ENCODE peak calls at places on chromosome 10, in seven cellular contexts. H is dorsolateral prefrontal cortex, O is lower leg skin, M is GM12865, R is fibroblast of mammary gland, G is cardiac muscle cell, S is SJSA1. U is an unnamed sample.

GRCh38 chr10:7971949-7972348 is 82.5 kb upstream of the GATA3 start:
- DNase-seq in H (no peak), O (no peak), M (no peak), R (no peak), G (no peak), S (no peak), U (no peak)

GRCh38 chr10:123990889-123991288 is 99.3 kb upstream of the CPXM2 start:
- DNase-seq in H (no peak), O (no peak), M (no peak), R (no peak), G (no peak), S (no peak), U (no peak)

GRCh38 chr10:113520606-113521481 is 32.0 kb upstream of the HABP2 start:
- DNase-seq in H (peak; percentile 35), O (peak; percentile 92), M (peak; percentile 60), R (peak; percentile 73), G (peak; percentile 83), S (peak; percentile 64), U (no peak)

GRCh38 chr10:17348111-17349008 is 106.0 kb downstream of the ST8SIA6 start:
- DNase-seq in H (peak; percentile 5), O (peak; percentile 86), M (no peak), R (peak; percentile 91), G (peak; percentile 90), S (no peak), U (no peak)

GRCh38 chr10:62492870-62493180 is 118.7 kb downstream of the ZNF365 start:
- DNase-seq in H (no peak), O (no peak), M (no peak), R (no peak), G (peak; percentile 8), S (no peak), U (no peak)

GRCh38 chr10:35384265-35384868 is 48.1 kb downstream of the CCNY start:
- DNase-seq in H (no peak), O (no peak), M (no peak), R (peak; percentile 48), G (no peak), S (no peak), U (no peak)

GRCh38 chr10:130983749-130984148 is 327.8 kb downstream of the TCERG1L start:
- DNase-seq in H (no peak), O (no peak), M (no peak), R (no peak), G (no peak), S (no peak), U (no peak)

GRCh38 chr10:110392121-110392859 is 87.6 kb upstream of the SMNDC1 start:
- DNase-seq in H (no peak), O (no peak), M (no peak), R (no peak), G (no peak), S (no peak), U (no peak)

GRCh38 chr10:32055478-32056135 is 618 bp downstream of the KIF5B start:
- DNase-seq in H (peak; percentile 56), O (peak; percentile 93), M (peak; percentile 70), R (peak; percentile 49), G (peak; percentile 69), S (peak; percentile 64), U (peak; percentile 54)

GRCh38 chr10:22760025-22760424 is 45.6 kb upstream of the PIP4K2A start:
- DNase-seq in H (no peak), O (no peak), M (no peak), R (no peak), G (no peak), S (no peak), U (no peak)

GRCh38 chr10:107611101-107611500 is 446.6 kb upstream of the SORCS1 start:
- DNase-seq in H (no peak), O (no peak), M (no peak), R (no peak), G (no peak), S (no peak), U (no peak)

GRCh38 chr10:113414481-113414990 is 138.3 kb upstream of the HABP2 start:
- DNase-seq in H (no peak), O (no peak), M (no peak), R (peak; percentile 92), G (no peak), S (no peak), U (no peak)

GRCh38 chr10:130043491-130043890 is 67.1 kb downstream of the C10orf143 start:
- DNase-seq in H (no peak), O (peak; percentile 59), M (no peak), R (no peak), G (no peak), S (no peak), U (no peak)

GRCh38 chr10:54066646-54067045 is 734.4 kb downstream of the PCDH15 start:
- DNase-seq in H (no peak), O (no peak), M (no peak), R (no peak), G (no peak), S (no peak), U (no peak)

GRCh38 chr10:58555170-58555929 is 42.7 kb downstream of the BICC1 start:
- DNase-seq in H (no peak), O (no peak), M (no peak), R (no peak), G (no peak), S (no peak), U (no peak)

GRCh38 chr10:8053446-8054242 is 844 bp upstream of the GATA3 start:
- DNase-seq in H (peak; percentile 31), O (peak; percentile 94), M (peak; percentile 81), R (peak; percentile 60), G (peak; percentile 92), S (peak; percentile 90), U (peak; percentile 89)

GRCh38 chr10:132186488-132187413 is at the start of gene DPYSL4:
- DNase-seq in H (no peak), O (no peak), M (no peak), R (no peak), G (peak; percentile 42), S (no peak), U (peak; percentile 8)

GRCh38 chr10:122164028-122164601 is 107.0 kb upstream of the BTBD16 start:
- DNase-seq in H (peak; percentile 71), O (no peak), M (no peak), R (no peak), G (peak; percentile 15), S (no peak), U (no peak)
- H3K4me3 ChIP-seq in H (peak overlapping the region; percentile 67), O (no peak overlapping the region), M (no peak overlapping the region), R (peak overlapping the region; percentile 33), G (peak overlapping the region; percentile 39), S (peak overlapping the region; percentile 42), U (no peak overlapping the region)

DNA sequence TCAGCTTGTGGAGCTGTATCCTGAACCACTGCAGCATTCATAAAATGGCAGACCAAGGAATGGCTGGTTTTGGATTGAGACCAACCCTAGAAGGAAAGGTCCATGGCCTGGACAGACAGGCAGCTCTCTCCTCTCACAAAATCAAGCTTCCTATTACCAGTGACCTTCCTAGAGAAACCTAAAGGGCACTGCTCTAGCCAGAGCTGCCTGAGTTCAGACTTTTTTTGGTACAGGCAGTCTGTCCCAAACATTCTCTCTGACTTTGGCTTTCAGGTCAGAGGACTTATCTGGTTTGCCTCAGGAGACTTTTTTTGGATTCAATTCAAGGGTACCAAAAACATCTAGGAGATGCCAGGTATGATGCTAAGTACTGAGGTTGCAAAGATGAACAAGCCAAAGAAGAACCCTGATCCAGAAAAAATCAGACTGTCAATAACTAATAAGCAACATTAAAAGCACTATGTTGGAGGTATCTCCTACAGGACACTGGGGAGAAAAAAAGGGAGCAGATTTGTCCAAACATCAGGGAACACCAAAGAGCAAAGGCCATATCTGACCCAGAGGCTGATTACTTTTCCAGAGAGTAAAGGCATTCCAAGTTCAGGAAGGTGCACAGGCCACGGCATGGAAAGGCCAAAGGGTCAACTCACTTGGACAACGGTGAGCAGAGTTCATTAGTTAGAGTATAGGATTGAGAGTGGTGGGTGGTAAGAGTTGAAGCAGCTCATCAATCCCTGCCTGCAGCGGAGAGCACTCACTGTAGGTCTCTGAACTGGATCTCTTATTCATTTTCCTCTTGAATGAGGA is 169.0 kb downstream of the CPEB3 start:
- DNase-seq in H (no peak), O (no peak), M (no peak), R (no peak), G (no peak), S (no peak), U (no peak)
- H3K4me3 ChIP-seq in H (no peak overlapping the region), O (no peak overlapping the region), M (no peak overlapping the region), R (no peak overlapping the region), G (no peak overlapping the region), S (no peak overlapping the region), U (no peak overlapping the region)

DNA sequence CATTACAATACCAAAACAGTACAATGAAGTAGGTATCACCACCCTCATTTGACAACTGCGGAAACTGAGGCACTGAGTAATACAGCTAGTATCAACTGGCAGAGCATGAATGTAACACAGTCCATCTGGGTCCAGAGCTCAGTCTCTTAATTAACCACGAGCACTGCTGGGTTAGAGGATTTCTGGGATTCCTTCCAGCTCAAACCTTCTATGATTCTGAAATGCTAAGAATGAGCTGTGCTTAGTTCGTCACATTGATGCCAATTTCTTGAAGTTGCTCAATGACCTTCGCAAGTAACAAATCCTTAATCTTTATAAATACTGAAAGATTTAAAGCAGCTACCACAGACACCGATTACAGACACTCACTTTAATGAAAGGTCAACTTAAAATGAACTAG is 62.5 kb downstream of the SGMS1 start:
- DNase-seq in H (no peak), O (no peak), M (no peak), R (peak; percentile 97), G (peak; percentile 98), S (no peak), U (no peak)
- H3K4me3 ChIP-seq in H (no peak overlapping the region), O (no peak overlapping the region), M (no peak overlapping the region), R (no peak overlapping the region), G (no peak overlapping the region), S (no peak overlapping the region), U (no peak overlapping the region)

GRCh38 chr10:97888134-97888533 is 38.5 kb downstream of the GOLGA7B start:
- DNase-seq in H (no peak), O (no peak), M (no peak), R (no peak), G (no peak), S (no peak), U (no peak)

GRCh38 chr10:97888641-97889262 is 39.1 kb downstream of the GOLGA7B start:
- DNase-seq in H (peak; percentile 46), O (no peak), M (no peak), R (peak; percentile 67), G (peak; percentile 21), S (peak; percentile 78), U (no peak)

GRCh38 chr10:97891497-97892167 is 42.0 kb downstream of the GOLGA7B start:
- DNase-seq in H (no peak), O (no peak), M (no peak), R (no peak), G (no peak), S (no peak), U (no peak)

GRCh38 chr10:97887399-97887798 is 37.8 kb downstream of the GOLGA7B start:
- DNase-seq in H (no peak), O (no peak), M (no peak), R (no peak), G (no peak), S (no peak), U (no peak)

DNA sequence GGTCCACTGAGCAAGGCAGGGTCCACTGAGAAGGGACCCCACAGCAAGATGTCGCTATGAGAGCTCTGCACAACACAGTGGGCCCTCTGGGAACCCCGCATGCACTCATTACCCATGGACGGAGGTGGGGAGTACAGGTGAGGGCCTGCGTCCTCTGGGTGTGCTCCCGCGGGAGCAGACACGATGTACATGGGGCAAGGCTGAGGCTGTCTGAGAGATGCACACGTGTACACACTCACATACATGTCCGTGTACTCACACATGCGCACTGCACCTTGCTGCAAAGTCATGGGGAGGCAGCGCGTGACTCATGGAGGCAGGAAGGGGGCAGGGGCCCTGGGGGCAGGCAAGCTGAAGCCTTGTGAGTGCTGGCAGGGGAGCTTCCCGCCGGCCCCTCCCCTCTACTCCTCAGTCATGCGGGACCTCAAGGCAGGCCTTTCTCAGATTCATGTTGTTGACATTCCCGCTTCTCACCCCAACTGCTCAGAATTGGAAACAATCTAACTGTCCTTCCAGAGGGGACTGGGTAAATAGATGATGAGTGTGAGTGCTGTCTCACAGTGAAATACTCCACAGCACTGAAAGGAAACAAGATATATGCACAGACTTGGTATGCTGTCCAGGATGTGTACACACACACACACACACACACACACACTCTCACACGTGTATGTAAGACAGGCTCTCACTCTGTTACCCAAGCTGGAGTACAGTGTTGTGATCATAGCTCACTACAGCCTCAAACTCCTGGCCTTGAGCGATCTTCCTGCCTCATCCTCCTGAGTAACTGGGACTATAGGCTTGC is 40.0 kb downstream of the GOLGA7B start:
- DNase-seq in H (no peak), O (no peak), M (no peak), R (peak; percentile 39), G (peak; percentile 59), S (peak; percentile 91), U (no peak)
- H3K4me3 ChIP-seq in H (no peak overlapping the region), O (no peak overlapping the region), M (no peak overlapping the region), R (no peak overlapping the region), G (no peak overlapping the region), S (no peak overlapping the region), U (no peak overlapping the region)